ENCODE peak calls at places on chromosomes 2 and 18, in nine cellular contexts. One of them, this sample, is unnamed.

GRCh38 chr2:176872406-176872805 is 340.2 kb upstream of the HNRNPA3 start:
- DNase-seq in NB4: no peak
- DNase-seq in osteoblast: no peak
- DNase-seq in Peyer's patch: no peak
- DNase-seq in esophagus muscularis mucosa: no peak
- DNase-seq in astrocyte of the spinal cord: no peak
- DNase-seq in thoracic aorta: no peak
- DNase-seq in colonic mucosa: no peak
- DNase-seq in nephron progenitor cell: no peak
- DNase-seq in this sample: no peak

GRCh38 chr2:225140761-225141160 is 98.5 kb upstream of the DOCK10 start:
- DNase-seq in NB4: no peak
- DNase-seq in osteoblast: no peak
- DNase-seq in Peyer's patch: no peak
- DNase-seq in esophagus muscularis mucosa: no peak
- DNase-seq in astrocyte of the spinal cord: no peak
- DNase-seq in thoracic aorta: no peak
- DNase-seq in colonic mucosa: no peak
- DNase-seq in nephron progenitor cell: no peak
- DNase-seq in this sample: no peak

GRCh38 chr2:137942037-137942784 is 22.1 kb upstream of the HNMT start:
- DNase-seq in NB4: no peak
- DNase-seq in osteoblast: no peak
- DNase-seq in Peyer's patch: no peak
- DNase-seq in esophagus muscularis mucosa: peak; percentile 37
- DNase-seq in astrocyte of the spinal cord: no peak
- DNase-seq in thoracic aorta: no peak
- DNase-seq in colonic mucosa: no peak
- DNase-seq in nephron progenitor cell: no peak
- DNase-seq in this sample: no peak

GRCh38 chr2:42385225-42385624 is 24.2 kb upstream of the COX7A2L start:
- DNase-seq in NB4: no peak
- DNase-seq in osteoblast: peak; percentile 37
- DNase-seq in Peyer's patch: no peak
- DNase-seq in esophagus muscularis mucosa: no peak
- DNase-seq in astrocyte of the spinal cord: no peak
- DNase-seq in thoracic aorta: no peak
- DNase-seq in colonic mucosa: peak; percentile 56
- DNase-seq in nephron progenitor cell: peak; percentile 19
- DNase-seq in this sample: no peak

GRCh38 chr2:65055427-65056214 is 595 bp upstream of the CEP68 start:
- DNase-seq in NB4: peak; percentile 45
- DNase-seq in osteoblast: no peak
- DNase-seq in Peyer's patch: peak; percentile 78
- DNase-seq in esophagus muscularis mucosa: no peak
- DNase-seq in astrocyte of the spinal cord: no peak
- DNase-seq in thoracic aorta: no peak
- DNase-seq in colonic mucosa: no peak
- DNase-seq in nephron progenitor cell: peak; percentile 63
- DNase-seq in this sample: no peak

GRCh38 chr2:1653956-1654695 is 90.2 kb downstream of the PXDN start:
- DNase-seq in NB4: no peak
- DNase-seq in osteoblast: peak; percentile 90
- DNase-seq in Peyer's patch: no peak
- DNase-seq in esophagus muscularis mucosa: no peak
- DNase-seq in astrocyte of the spinal cord: peak; percentile 89
- DNase-seq in thoracic aorta: no peak
- DNase-seq in colonic mucosa: no peak
- DNase-seq in nephron progenitor cell: no peak
- DNase-seq in this sample: peak; percentile 36

GRCh38 chr18:63905361-63905760 is 2.4 kb upstream of the SERPINB10 start:
- DNase-seq in NB4: no peak
- DNase-seq in osteoblast: no peak
- DNase-seq in Peyer's patch: no peak
- DNase-seq in esophagus muscularis mucosa: no peak
- DNase-seq in astrocyte of the spinal cord: no peak
- DNase-seq in thoracic aorta: no peak
- DNase-seq in colonic mucosa: no peak
- DNase-seq in nephron progenitor cell: no peak
- DNase-seq in this sample: no peak

GRCh38 chr2:139099721-139100120 is 319.5 kb upstream of the NXPH2 start:
- DNase-seq in NB4: no peak
- DNase-seq in osteoblast: no peak
- DNase-seq in Peyer's patch: no peak
- DNase-seq in esophagus muscularis mucosa: no peak
- DNase-seq in astrocyte of the spinal cord: peak; percentile 42
- DNase-seq in thoracic aorta: no peak
- DNase-seq in colonic mucosa: no peak
- DNase-seq in nephron progenitor cell: no peak
- DNase-seq in this sample: no peak

GRCh38 chr18:2337552-2338141 is 233.7 kb downstream of the METTL4 start:
- DNase-seq in NB4: peak; percentile 52
- DNase-seq in osteoblast: peak; percentile 72
- DNase-seq in Peyer's patch: peak; percentile 30
- DNase-seq in esophagus muscularis mucosa: no peak
- DNase-seq in astrocyte of the spinal cord: no peak
- DNase-seq in thoracic aorta: no peak
- DNase-seq in colonic mucosa: peak; percentile 37
- DNase-seq in nephron progenitor cell: no peak
- DNase-seq in this sample: no peak

GRCh38 chr18:36078751-36079529 is 11.6 kb upstream of the RPRD1A start:
- DNase-seq in NB4: no peak
- DNase-seq in osteoblast: no peak
- DNase-seq in Peyer's patch: no peak
- DNase-seq in esophagus muscularis mucosa: no peak
- DNase-seq in astrocyte of the spinal cord: peak; percentile 82
- DNase-seq in thoracic aorta: no peak
- DNase-seq in colonic mucosa: no peak
- DNase-seq in nephron progenitor cell: no peak
- DNase-seq in this sample: no peak

GRCh38 chr2:129006135-129006885 is 687.6 kb upstream of the HS6ST1 start:
- DNase-seq in NB4: no peak
- DNase-seq in osteoblast: no peak
- DNase-seq in Peyer's patch: no peak
- DNase-seq in esophagus muscularis mucosa: peak; percentile 34
- DNase-seq in astrocyte of the spinal cord: no peak
- DNase-seq in thoracic aorta: no peak
- DNase-seq in colonic mucosa: no peak
- DNase-seq in nephron progenitor cell: no peak
- DNase-seq in this sample: no peak

GRCh38 chr2:103798291-103798690 is 1036.5 kb downstream of the TMEM182 start:
- DNase-seq in NB4: no peak
- DNase-seq in osteoblast: no peak
- DNase-seq in Peyer's patch: no peak
- DNase-seq in esophagus muscularis mucosa: no peak
- DNase-seq in astrocyte of the spinal cord: no peak
- DNase-seq in thoracic aorta: no peak
- DNase-seq in colonic mucosa: no peak
- DNase-seq in nephron progenitor cell: no peak
- DNase-seq in this sample: no peak

GRCh38 chr2:75605770-75606535 is 40.6 kb upstream of the MRPL19 start:
- DNase-seq in NB4: no peak
- DNase-seq in osteoblast: peak; percentile 82
- DNase-seq in Peyer's patch: no peak
- DNase-seq in esophagus muscularis mucosa: peak; percentile 39
- DNase-seq in astrocyte of the spinal cord: peak; percentile 97
- DNase-seq in thoracic aorta: no peak
- DNase-seq in colonic mucosa: no peak
- DNase-seq in nephron progenitor cell: no peak
- DNase-seq in this sample: peak; percentile 91

GRCh38 chr18:50301074-50301473 is 13.6 kb upstream of the CXXC1 start:
- DNase-seq in NB4: no peak
- DNase-seq in osteoblast: no peak
- DNase-seq in Peyer's patch: no peak
- DNase-seq in esophagus muscularis mucosa: no peak
- DNase-seq in astrocyte of the spinal cord: no peak
- DNase-seq in thoracic aorta: no peak
- DNase-seq in colonic mucosa: no peak
- DNase-seq in nephron progenitor cell: no peak
- DNase-seq in this sample: no peak

GRCh38 chr18:50298443-50299284 is 11.2 kb upstream of the CXXC1 start:
- DNase-seq in NB4: no peak
- DNase-seq in osteoblast: no peak
- DNase-seq in Peyer's patch: no peak
- DNase-seq in esophagus muscularis mucosa: no peak
- DNase-seq in astrocyte of the spinal cord: no peak
- DNase-seq in thoracic aorta: no peak
- DNase-seq in colonic mucosa: no peak
- DNase-seq in nephron progenitor cell: no peak
- DNase-seq in this sample: no peak

GRCh38 chr18:50297621-50298442 is 10.3 kb upstream of the CXXC1 start:
- DNase-seq in NB4: peak; percentile 86
- DNase-seq in osteoblast: peak; percentile 91
- DNase-seq in Peyer's patch: peak; percentile 81
- DNase-seq in esophagus muscularis mucosa: no peak
- DNase-seq in astrocyte of the spinal cord: peak; percentile 73
- DNase-seq in thoracic aorta: no peak
- DNase-seq in colonic mucosa: peak; percentile 77
- DNase-seq in nephron progenitor cell: peak; percentile 46
- DNase-seq in this sample: no peak

DNA sequence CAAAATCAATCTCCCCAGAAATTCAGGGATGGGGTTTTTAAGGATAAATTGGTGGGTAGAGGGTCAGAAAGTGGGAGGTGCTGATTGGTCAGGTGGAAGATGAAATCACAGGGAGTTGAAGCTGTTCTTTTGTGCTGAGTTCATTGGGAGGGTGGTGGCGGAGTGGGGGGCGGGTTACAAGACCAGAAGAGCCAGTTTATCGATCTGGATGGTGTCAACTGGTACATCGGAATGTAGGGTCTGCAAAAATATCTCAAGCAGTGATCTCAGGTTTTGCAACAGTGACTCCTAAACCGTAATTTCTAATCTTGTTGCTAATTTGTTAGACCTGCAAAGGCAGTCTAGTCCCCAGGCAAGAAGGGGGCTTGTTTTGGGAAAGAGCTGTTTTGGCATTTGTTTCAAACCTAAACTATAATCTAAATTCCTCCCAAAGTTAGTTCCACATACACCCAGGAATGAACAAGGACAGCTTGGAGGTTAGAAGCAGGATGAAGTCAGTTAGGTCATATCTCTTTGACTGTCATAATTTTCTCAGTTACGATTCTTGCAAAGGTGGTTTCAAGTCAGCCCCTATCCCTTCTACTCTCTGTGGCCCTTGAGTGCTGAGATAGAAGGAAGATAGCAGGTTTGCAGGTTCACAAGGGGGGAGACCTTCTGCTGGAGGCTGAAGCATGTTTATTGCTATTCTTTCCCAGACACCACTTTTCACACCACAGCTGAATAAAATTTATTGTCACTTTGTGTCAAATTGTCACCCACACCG is 12.3 kb upstream of the CXXC1 start:
- DNase-seq in NB4: no peak
- DNase-seq in osteoblast: no peak
- DNase-seq in Peyer's patch: no peak
- DNase-seq in esophagus muscularis mucosa: no peak
- DNase-seq in astrocyte of the spinal cord: no peak
- DNase-seq in thoracic aorta: no peak
- DNase-seq in colonic mucosa: no peak
- DNase-seq in nephron progenitor cell: no peak
- DNase-seq in this sample: no peak
- TF ChIP-seq CTCF in NB4: no peak
- TF ChIP-seq CTCF in osteoblast: no peak
- TF ChIP-seq CTCF in Peyer's patch: no peak
- TF ChIP-seq CTCF in esophagus muscularis mucosa: no peak
- TF ChIP-seq CTCF in astrocyte of the spinal cord: no peak
- TF ChIP-seq CTCF in thoracic aorta: no peak
- TF ChIP-seq CTCF in colonic mucosa: no peak
- TF ChIP-seq CTCF in nephron progenitor cell: no peak
- TF ChIP-seq CTCF in this sample: no peak

GRCh38 chr2:66587216-66587615 is 152.3 kb downstream of the MEIS1 start:
- DNase-seq in NB4: no peak
- DNase-seq in osteoblast: no peak
- DNase-seq in Peyer's patch: no peak
- DNase-seq in esophagus muscularis mucosa: no peak
- DNase-seq in astrocyte of the spinal cord: no peak
- DNase-seq in thoracic aorta: no peak
- DNase-seq in colonic mucosa: no peak
- DNase-seq in nephron progenitor cell: no peak
- DNase-seq in this sample: no peak
- TF ChIP-seq CTCF in NB4: no peak
- TF ChIP-seq CTCF in osteoblast: no peak
- TF ChIP-seq CTCF in Peyer's patch: no peak
- TF ChIP-seq CTCF in esophagus muscularis mucosa: no peak
- TF ChIP-seq CTCF in astrocyte of the spinal cord: no peak
- TF ChIP-seq CTCF in thoracic aorta: no peak
- TF ChIP-seq CTCF in colonic mucosa: no peak
- TF ChIP-seq CTCF in nephron progenitor cell: peak; percentile 18
- TF ChIP-seq CTCF in this sample: peak; percentile 12

GRCh38 chr2:144510206-144510991 is 9.5 kb downstream of the ZEB2 start:
- DNase-seq in NB4: no peak
- DNase-seq in osteoblast: no peak
- DNase-seq in Peyer's patch: peak; percentile 46
- DNase-seq in esophagus muscularis mucosa: no peak
- DNase-seq in astrocyte of the spinal cord: peak; percentile 85
- DNase-seq in thoracic aorta: no peak
- DNase-seq in colonic mucosa: no peak
- DNase-seq in nephron progenitor cell: no peak
- DNase-seq in this sample: no peak

GRCh38 chr2:144513388-144514100 is 6.4 kb downstream of the ZEB2 start:
- DNase-seq in NB4: no peak
- DNase-seq in osteoblast: peak; percentile 81
- DNase-seq in Peyer's patch: no peak
- DNase-seq in esophagus muscularis mucosa: no peak
- DNase-seq in astrocyte of the spinal cord: peak; percentile 81
- DNase-seq in thoracic aorta: no peak
- DNase-seq in colonic mucosa: no peak
- DNase-seq in nephron progenitor cell: no peak
- DNase-seq in this sample: no peak

GRCh38 chr2:144512421-144513272 is 7.3 kb downstream of the ZEB2 start:
- DNase-seq in NB4: no peak
- DNase-seq in osteoblast: no peak
- DNase-seq in Peyer's patch: no peak
- DNase-seq in esophagus muscularis mucosa: no peak
- DNase-seq in astrocyte of the spinal cord: peak; percentile 37
- DNase-seq in thoracic aorta: no peak
- DNase-seq in colonic mucosa: no peak
- DNase-seq in nephron progenitor cell: no peak
- DNase-seq in this sample: no peak

GRCh38 chr2:144511222-144511855 is 8.6 kb downstream of the ZEB2 start:
- DNase-seq in NB4: no peak
- DNase-seq in osteoblast: no peak
- DNase-seq in Peyer's patch: no peak
- DNase-seq in esophagus muscularis mucosa: no peak
- DNase-seq in astrocyte of the spinal cord: peak; percentile 36
- DNase-seq in thoracic aorta: no peak
- DNase-seq in colonic mucosa: no peak
- DNase-seq in nephron progenitor cell: no peak
- DNase-seq in this sample: no peak

GRCh38 chr2:144511945-144512344 is 8.0 kb downstream of the ZEB2 start:
- DNase-seq in NB4: no peak
- DNase-seq in osteoblast: no peak
- DNase-seq in Peyer's patch: no peak
- DNase-seq in esophagus muscularis mucosa: no peak
- DNase-seq in astrocyte of the spinal cord: peak; percentile 24
- DNase-seq in thoracic aorta: no peak
- DNase-seq in colonic mucosa: no peak
- DNase-seq in nephron progenitor cell: no peak
- DNase-seq in this sample: no peak
- TF ChIP-seq CTCF in NB4: no peak
- TF ChIP-seq CTCF in osteoblast: peak; percentile 24
- TF ChIP-seq CTCF in Peyer's patch: no peak
- TF ChIP-seq CTCF in esophagus muscularis mucosa: no peak
- TF ChIP-seq CTCF in astrocyte of the spinal cord: no peak
- TF ChIP-seq CTCF in thoracic aorta: no peak
- TF ChIP-seq CTCF in colonic mucosa: no peak
- TF ChIP-seq CTCF in nephron progenitor cell: no peak
- TF ChIP-seq CTCF in this sample: peak; percentile 10

GRCh38 chr2:222693837-222694236 is 22.4 kb downstream of the MOGAT1 start:
- DNase-seq in NB4: peak; percentile 47
- DNase-seq in osteoblast: no peak
- DNase-seq in Peyer's patch: no peak
- DNase-seq in esophagus muscularis mucosa: no peak
- DNase-seq in astrocyte of the spinal cord: peak; percentile 22
- DNase-seq in thoracic aorta: no peak
- DNase-seq in colonic mucosa: no peak
- DNase-seq in nephron progenitor cell: no peak
- DNase-seq in this sample: no peak
- TF ChIP-seq CTCF in NB4: no peak
- TF ChIP-seq CTCF in osteoblast: peak; percentile 44
- TF ChIP-seq CTCF in Peyer's patch: no peak
- TF ChIP-seq CTCF in esophagus muscularis mucosa: no peak
- TF ChIP-seq CTCF in astrocyte of the spinal cord: no peak
- TF ChIP-seq CTCF in thoracic aorta: no peak
- TF ChIP-seq CTCF in colonic mucosa: no peak
- TF ChIP-seq CTCF in nephron progenitor cell: no peak
- TF ChIP-seq CTCF in this sample: peak; percentile 12